ENCODE peak calls at places on chromosomes 16 and 17, in seven cellular contexts. One of them, this sample, is unnamed.

GRCh38 chr17:5706835-5707234 is 122.5 kb upstream of the NLRP1 start:
- DNase-seq in stomach: peak
- DNase-seq in GM23248: peak
- DNase-seq in substantia nigra: peak
- DNase-seq in NCI-H460: peak
- DNase-seq in left ventricle myocardium inferior: peak
- DNase-seq in HFF-Myc: peak
- DNase-seq in this sample: peak

GRCh38 chr16:69709456-69710084 is 16.8 kb downstream of the NQO1 start:
- DNase-seq in stomach: no peak
- DNase-seq in GM23248: peak
- DNase-seq in substantia nigra: no peak
- DNase-seq in NCI-H460: peak
- DNase-seq in left ventricle myocardium inferior: no peak
- DNase-seq in HFF-Myc: peak
- DNase-seq in this sample: peak

GRCh38 chr16:89037261-89038152 is 56.1 kb upstream of the ACSF3 start:
- DNase-seq in stomach: no peak
- DNase-seq in GM23248: peak
- DNase-seq in substantia nigra: no peak
- DNase-seq in NCI-H460: no peak
- DNase-seq in left ventricle myocardium inferior: no peak
- DNase-seq in HFF-Myc: no peak
- DNase-seq in this sample: no peak

GRCh38 chr16:50315346-50315997 is 49.1 kb downstream of the ADCY7 start:
- DNase-seq in stomach: no peak
- DNase-seq in GM23248: no peak
- DNase-seq in substantia nigra: no peak
- DNase-seq in NCI-H460: no peak
- DNase-seq in left ventricle myocardium inferior: no peak
- DNase-seq in HFF-Myc: no peak
- DNase-seq in this sample: no peak

GRCh38 chr17:45294506-45294905 is 22.3 kb downstream of the MAP3K14 start:
- DNase-seq in stomach: peak
- DNase-seq in GM23248: peak
- DNase-seq in substantia nigra: no peak
- DNase-seq in NCI-H460: no peak
- DNase-seq in left ventricle myocardium inferior: peak
- DNase-seq in HFF-Myc: no peak
- DNase-seq in this sample: no peak

GRCh38 chr16:4110680-4111079 is 5.6 kb downstream of the ADCY9 start:
- DNase-seq in stomach: peak
- DNase-seq in GM23248: peak
- DNase-seq in substantia nigra: no peak
- DNase-seq in NCI-H460: no peak
- DNase-seq in left ventricle myocardium inferior: no peak
- DNase-seq in HFF-Myc: no peak
- DNase-seq in this sample: no peak

GRCh38 chr17:28846231-28846630 is 3.6 kb upstream of the FAM222B start:
- DNase-seq in stomach: no peak
- DNase-seq in GM23248: no peak
- DNase-seq in substantia nigra: no peak
- DNase-seq in NCI-H460: no peak
- DNase-seq in left ventricle myocardium inferior: no peak
- DNase-seq in HFF-Myc: no peak
- DNase-seq in this sample: no peak

GRCh38 chr17:39012725-39013124 is 45.5 kb upstream of the FBXO47 start:
- DNase-seq in stomach: no peak
- DNase-seq in GM23248: no peak
- DNase-seq in substantia nigra: no peak
- DNase-seq in NCI-H460: no peak
- DNase-seq in left ventricle myocardium inferior: no peak
- DNase-seq in HFF-Myc: no peak
- DNase-seq in this sample: no peak

GRCh38 chr17:49162866-49163265 is 30.3 kb downstream of the B4GALNT2 start:
- DNase-seq in stomach: no peak
- DNase-seq in GM23248: no peak
- DNase-seq in substantia nigra: no peak
- DNase-seq in NCI-H460: no peak
- DNase-seq in left ventricle myocardium inferior: no peak
- DNase-seq in HFF-Myc: no peak
- DNase-seq in this sample: no peak

GRCh38 chr17:65057520-65058075 is 1.1 kb upstream of the GNA13 start:
- DNase-seq in stomach: peak
- DNase-seq in GM23248: no peak
- DNase-seq in substantia nigra: no peak
- DNase-seq in NCI-H460: no peak
- DNase-seq in left ventricle myocardium inferior: peak
- DNase-seq in HFF-Myc: no peak
- DNase-seq in this sample: peak

GRCh38 chr16:9761870-9762269 is 420.4 kb downstream of the GRIN2A start:
- DNase-seq in stomach: no peak
- DNase-seq in GM23248: no peak
- DNase-seq in substantia nigra: no peak
- DNase-seq in NCI-H460: no peak
- DNase-seq in left ventricle myocardium inferior: no peak
- DNase-seq in HFF-Myc: no peak
- DNase-seq in this sample: peak

GRCh38 chr16:77238593-77238992 is 39.4 kb downstream of the SYCE1L start:
- DNase-seq in stomach: no peak
- DNase-seq in GM23248: no peak
- DNase-seq in substantia nigra: no peak
- DNase-seq in NCI-H460: no peak
- DNase-seq in left ventricle myocardium inferior: no peak
- DNase-seq in HFF-Myc: no peak
- DNase-seq in this sample: peak

GRCh38 chr16:87391324-87391949 is 699 bp upstream of the MAP1LC3B start:
- DNase-seq in stomach: peak
- DNase-seq in GM23248: peak
- DNase-seq in substantia nigra: peak
- DNase-seq in NCI-H460: peak
- DNase-seq in left ventricle myocardium inferior: peak
- DNase-seq in HFF-Myc: no peak
- DNase-seq in this sample: no peak

GRCh38 chr16:84430860-84431259 is 62.5 kb downstream of the ATP2C2 start:
- DNase-seq in stomach: no peak
- DNase-seq in GM23248: no peak
- DNase-seq in substantia nigra: no peak
- DNase-seq in NCI-H460: no peak
- DNase-seq in left ventricle myocardium inferior: no peak
- DNase-seq in HFF-Myc: no peak
- DNase-seq in this sample: no peak

GRCh38 chr17:76871668-76872067 is 3.5 kb downstream of the MGAT5B start:
- DNase-seq in stomach: no peak
- DNase-seq in GM23248: no peak
- DNase-seq in substantia nigra: no peak
- DNase-seq in NCI-H460: no peak
- DNase-seq in left ventricle myocardium inferior: no peak
- DNase-seq in HFF-Myc: no peak
- DNase-seq in this sample: no peak

GRCh38 chr17:29615048-29615385 is 7.7 kb downstream of the CORO6 start:
- DNase-seq in stomach: no peak
- DNase-seq in GM23248: peak
- DNase-seq in substantia nigra: peak
- DNase-seq in NCI-H460: no peak
- DNase-seq in left ventricle myocardium inferior: no peak
- DNase-seq in HFF-Myc: no peak
- DNase-seq in this sample: no peak

GRCh38 chr17:57662021-57662420 is 83.1 kb downstream of the CCDC182 start:
- DNase-seq in stomach: no peak
- DNase-seq in GM23248: no peak
- DNase-seq in substantia nigra: no peak
- DNase-seq in NCI-H460: no peak
- DNase-seq in left ventricle myocardium inferior: no peak
- DNase-seq in HFF-Myc: no peak
- DNase-seq in this sample: no peak

GRCh38 chr17:19418312-19418992 is 7.4 kb downstream of the RNF112 start:
- DNase-seq in stomach: no peak
- DNase-seq in GM23248: peak
- DNase-seq in substantia nigra: no peak
- DNase-seq in NCI-H460: no peak
- DNase-seq in left ventricle myocardium inferior: no peak
- DNase-seq in HFF-Myc: no peak
- DNase-seq in this sample: peak

GRCh38 chr17:6413073-6413472 is 21.8 kb downstream of the AIPL1 start:
- DNase-seq in stomach: no peak
- DNase-seq in GM23248: peak
- DNase-seq in substantia nigra: no peak
- DNase-seq in NCI-H460: peak
- DNase-seq in left ventricle myocardium inferior: no peak
- DNase-seq in HFF-Myc: no peak
- DNase-seq in this sample: peak

GRCh38 chr16:2028146-2028545 is 1.4 kb downstream of the NHERF2 start:
- DNase-seq in stomach: no peak
- DNase-seq in GM23248: no peak
- DNase-seq in substantia nigra: no peak
- DNase-seq in NCI-H460: no peak
- DNase-seq in left ventricle myocardium inferior: no peak
- DNase-seq in HFF-Myc: no peak
- DNase-seq in this sample: no peak

GRCh38 chr17:21250719-21251305 is 2.4 kb downstream of the NATD1 start:
- DNase-seq in stomach: no peak
- DNase-seq in GM23248: no peak
- DNase-seq in substantia nigra: no peak
- DNase-seq in NCI-H460: no peak
- DNase-seq in left ventricle myocardium inferior: no peak
- DNase-seq in HFF-Myc: no peak
- DNase-seq in this sample: no peak

GRCh38 chr17:74919440-74920305 is 3.4 kb downstream of the USH1G start:
- DNase-seq in stomach: peak
- DNase-seq in GM23248: peak
- DNase-seq in substantia nigra: no peak
- DNase-seq in NCI-H460: peak
- DNase-seq in left ventricle myocardium inferior: no peak
- DNase-seq in HFF-Myc: no peak
- DNase-seq in this sample: peak

GRCh38 chr17:44871546-44871945 is 23.9 kb downstream of the HIGD1B start:
- DNase-seq in stomach: no peak
- DNase-seq in GM23248: no peak
- DNase-seq in substantia nigra: no peak
- DNase-seq in NCI-H460: no peak
- DNase-seq in left ventricle myocardium inferior: no peak
- DNase-seq in HFF-Myc: no peak
- DNase-seq in this sample: no peak

GRCh38 chr17:4362141-4362540 is 4.3 kb downstream of the UBE2G1 start:
- DNase-seq in stomach: no peak
- DNase-seq in GM23248: peak
- DNase-seq in substantia nigra: no peak
- DNase-seq in NCI-H460: peak
- DNase-seq in left ventricle myocardium inferior: no peak
- DNase-seq in HFF-Myc: no peak
- DNase-seq in this sample: peak

GRCh38 chr16:53257001-53257400 is 177.3 kb upstream of the RBL2 start:
- DNase-seq in stomach: no peak
- DNase-seq in GM23248: peak
- DNase-seq in substantia nigra: no peak
- DNase-seq in NCI-H460: no peak
- DNase-seq in left ventricle myocardium inferior: no peak
- DNase-seq in HFF-Myc: no peak
- DNase-seq in this sample: no peak

GRCh38 chr16:2858245-2859025 is 465 bp upstream of the PRSS22 start:
- DNase-seq in stomach: peak
- DNase-seq in GM23248: no peak
- DNase-seq in substantia nigra: no peak
- DNase-seq in NCI-H460: no peak
- DNase-seq in left ventricle myocardium inferior: no peak
- DNase-seq in HFF-Myc: no peak
- DNase-seq in this sample: no peak

GRCh38 chr16:83698964-83699363 is 108.8 kb upstream of the HSBP1 start:
- DNase-seq in stomach: no peak
- DNase-seq in GM23248: no peak
- DNase-seq in substantia nigra: no peak
- DNase-seq in NCI-H460: no peak
- DNase-seq in left ventricle myocardium inferior: no peak
- DNase-seq in HFF-Myc: no peak
- DNase-seq in this sample: no peak

GRCh38 chr16:48608452-48608851 is 1.5 kb downstream of the N4BP1 start:
- DNase-seq in stomach: no peak
- DNase-seq in GM23248: peak
- DNase-seq in substantia nigra: no peak
- DNase-seq in NCI-H460: no peak
- DNase-seq in left ventricle myocardium inferior: no peak
- DNase-seq in HFF-Myc: no peak
- DNase-seq in this sample: no peak

GRCh38 chr16:54325616-54326265 is 39.2 kb upstream of the IRX3 start:
- DNase-seq in stomach: no peak
- DNase-seq in GM23248: peak
- DNase-seq in substantia nigra: no peak
- DNase-seq in NCI-H460: no peak
- DNase-seq in left ventricle myocardium inferior: no peak
- DNase-seq in HFF-Myc: no peak
- DNase-seq in this sample: no peak

GRCh38 chr17:70006159-70006558 is 68.9 kb upstream of the KCNJ16 start:
- DNase-seq in stomach: no peak
- DNase-seq in GM23248: peak
- DNase-seq in substantia nigra: no peak
- DNase-seq in NCI-H460: no peak
- DNase-seq in left ventricle myocardium inferior: no peak
- DNase-seq in HFF-Myc: no peak
- DNase-seq in this sample: no peak

GRCh38 chr16:75306102-75306762 is 54.8 kb upstream of the BCAR1 start:
- DNase-seq in stomach: peak
- DNase-seq in GM23248: no peak
- DNase-seq in substantia nigra: no peak
- DNase-seq in NCI-H460: peak
- DNase-seq in left ventricle myocardium inferior: no peak
- DNase-seq in HFF-Myc: no peak
- DNase-seq in this sample: peak

GRCh38 chr17:79424471-79425185 is 186.2 kb downstream of the RBFOX3 start:
- DNase-seq in stomach: no peak
- DNase-seq in GM23248: no peak
- DNase-seq in substantia nigra: no peak
- DNase-seq in NCI-H460: no peak
- DNase-seq in left ventricle myocardium inferior: no peak
- DNase-seq in HFF-Myc: no peak
- DNase-seq in this sample: no peak

GRCh38 chr17:8031261-8031661 is 7.6 kb upstream of the ALOX15B start:
- DNase-seq in stomach: no peak
- DNase-seq in GM23248: no peak
- DNase-seq in substantia nigra: no peak
- DNase-seq in NCI-H460: no peak
- DNase-seq in left ventricle myocardium inferior: no peak
- DNase-seq in HFF-Myc: no peak
- DNase-seq in this sample: no peak

GRCh38 chr17:31582151-31582907 is 190.9 kb downstream of the RAB11FIP4 start:
- DNase-seq in stomach: peak
- DNase-seq in GM23248: peak
- DNase-seq in substantia nigra: peak
- DNase-seq in NCI-H460: no peak
- DNase-seq in left ventricle myocardium inferior: peak
- DNase-seq in HFF-Myc: no peak
- DNase-seq in this sample: no peak

GRCh38 chr17:6205525-6205924 is 135.3 kb downstream of the WSCD1 start:
- DNase-seq in stomach: no peak
- DNase-seq in GM23248: no peak
- DNase-seq in substantia nigra: no peak
- DNase-seq in NCI-H460: no peak
- DNase-seq in left ventricle myocardium inferior: no peak
- DNase-seq in HFF-Myc: no peak
- DNase-seq in this sample: no peak

GRCh38 chr16:27628216-27628945 is 78.4 kb downstream of the KATNIP start:
- DNase-seq in stomach: no peak
- DNase-seq in GM23248: no peak
- DNase-seq in substantia nigra: no peak
- DNase-seq in NCI-H460: no peak
- DNase-seq in left ventricle myocardium inferior: no peak
- DNase-seq in HFF-Myc: no peak
- DNase-seq in this sample: no peak

GRCh38 chr17:72538921-72539352 is 418.1 kb downstream of the SOX9 start:
- DNase-seq in stomach: peak
- DNase-seq in GM23248: no peak
- DNase-seq in substantia nigra: peak
- DNase-seq in NCI-H460: no peak
- DNase-seq in left ventricle myocardium inferior: no peak
- DNase-seq in HFF-Myc: no peak
- DNase-seq in this sample: no peak

GRCh38 chr16:58114827-58115825 is 14.1 kb downstream of the CFAP20 start:
- DNase-seq in stomach: no peak
- DNase-seq in GM23248: peak
- DNase-seq in substantia nigra: no peak
- DNase-seq in NCI-H460: no peak
- DNase-seq in left ventricle myocardium inferior: no peak
- DNase-seq in HFF-Myc: no peak
- DNase-seq in this sample: no peak

This sample was measured in cerebellar cortex.